ENCODE peak calls at places on chromosomes 7 and 10, in four cellular contexts. G is GM12878, C is H1, F is SK-N-SH. N is an unnamed sample.
A peak's percentile ranks its signal among the peaks of the same experiment; 100 is the strongest.

GRCh38 chr10:58424176-58424575 is 39.0 kb downstream of the TFAM start:
- DNase-seq in C (no peak), F (no peak), G (no peak), N (no peak)

GRCh38 chr7:104045183-104045582 is 55.7 kb upstream of the RELN start:
- DNase-seq in F (no peak), C (no peak), G (no peak), N (no peak)

GRCh38 chr7:44466300-44467216 is 23.9 kb downstream of the NUDCD3 start:
- DNase-seq in F (no peak), G (no peak), C (no peak), N (no peak)

GRCh38 chr7:11083214-11083568 is 109.5 kb downstream of the PHF14 start:
- DNase-seq in G (no peak), C (no peak), F (no peak), N (no peak)

GRCh38 chr10:87598700-87599099 is 61.0 kb upstream of the PAPSS2 start:
- DNase-seq in C (no peak), G (no peak), F (no peak), N (no peak)

GRCh38 chr7:85030893-85031292 is 156.0 kb downstream of the SEMA3D start:
- DNase-seq in G (no peak), C (no peak), F (peak; percentile 1), N (peak; percentile 5)

GRCh38 chr7:100545636-100546128 is 6.7 kb downstream of the AGFG2 start:
- DNase-seq in C (no peak), G (peak; percentile 83), F (peak; percentile 74), N (peak; percentile 95)

GRCh38 chr7:155872678-155873369 is 60.6 kb upstream of the SHH start:
- DNase-seq in G (no peak), C (peak; percentile 42), F (no peak), N (no peak)

GRCh38 chr10:43211030-43211429 is 55.8 kb downstream of the RASGEF1A start:
- DNase-seq in C (no peak), G (no peak), F (no peak), N (no peak)

GRCh38 chr7:102883098-102883860 is 29.5 kb upstream of the LRRC17 start:
- DNase-seq in G (no peak), F (no peak), C (no peak), N (no peak)

GRCh38 chr7:32255036-32255435 is 184.8 kb upstream of the PDE1C start:
- DNase-seq in F (no peak), G (no peak), C (no peak), N (no peak)

GRCh38 chr10:14353291-14353913 is 22.7 kb upstream of the FRMD4A start:
- DNase-seq in G (no peak), F (no peak), C (no peak), N (no peak)

GRCh38 chr10:70323143-70323696 is 39.4 kb upstream of the NPFFR1 start:
- DNase-seq in C (no peak), G (no peak), F (no peak), N (no peak)

GRCh38 chr7:149670288-149670687 is 103.1 kb downstream of the ZNF467 start:
- DNase-seq in G (no peak), C (no peak), F (peak; percentile 64), N (no peak)

GRCh38 chr7:25959168-25959734 is 192.7 kb upstream of the NFE2L3 start:
- DNase-seq in F (no peak), G (no peak), C (no peak), N (no peak)

GRCh38 chr10:53209941-53210611 is 437.5 kb upstream of the MBL2 start:
- DNase-seq in F (peak; percentile 27), C (no peak), G (no peak), N (peak; percentile 14)

GRCh38 chr7:28815928-28816373 is 142.2 kb downstream of the TRIL start:
- DNase-seq in F (no peak), G (peak; percentile 85), C (no peak), N (no peak)

GRCh38 chr10:52453501-52453900 is 139.4 kb downstream of the DKK1 start:
- DNase-seq in G (no peak), F (no peak), C (no peak), N (no peak)

GRCh38 chr7:87445897-87446296 is 29.6 kb downstream of the ABCB4 start:
- DNase-seq in G (peak; percentile 74), F (no peak), C (no peak), N (no peak)

DNA sequence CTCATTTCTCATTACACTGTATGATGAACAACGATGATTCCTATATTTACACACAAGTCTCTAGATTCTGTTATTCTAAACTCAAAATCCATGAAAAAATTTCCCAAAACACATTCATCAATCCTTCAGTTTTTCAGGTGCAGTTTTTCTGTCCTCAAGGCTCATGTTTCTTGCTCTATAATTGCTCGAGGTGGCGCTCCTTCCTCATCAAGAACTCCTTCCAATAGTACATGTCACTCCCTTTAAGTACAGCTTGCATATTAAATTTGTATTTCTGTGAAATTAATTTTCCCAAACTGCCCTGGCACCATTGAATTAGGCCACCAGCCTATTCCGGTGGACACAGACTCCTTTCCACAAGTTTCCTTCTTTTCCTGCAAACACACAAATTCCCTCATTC is 188.7 kb upstream of the MINDY3 start:
- DNase-seq in C (no peak), F (no peak), G (no peak), N (no peak)
- TF ChIP-seq TCF12 in C (no peak), F (no peak), G (no peak), N (no peak)

DNA sequence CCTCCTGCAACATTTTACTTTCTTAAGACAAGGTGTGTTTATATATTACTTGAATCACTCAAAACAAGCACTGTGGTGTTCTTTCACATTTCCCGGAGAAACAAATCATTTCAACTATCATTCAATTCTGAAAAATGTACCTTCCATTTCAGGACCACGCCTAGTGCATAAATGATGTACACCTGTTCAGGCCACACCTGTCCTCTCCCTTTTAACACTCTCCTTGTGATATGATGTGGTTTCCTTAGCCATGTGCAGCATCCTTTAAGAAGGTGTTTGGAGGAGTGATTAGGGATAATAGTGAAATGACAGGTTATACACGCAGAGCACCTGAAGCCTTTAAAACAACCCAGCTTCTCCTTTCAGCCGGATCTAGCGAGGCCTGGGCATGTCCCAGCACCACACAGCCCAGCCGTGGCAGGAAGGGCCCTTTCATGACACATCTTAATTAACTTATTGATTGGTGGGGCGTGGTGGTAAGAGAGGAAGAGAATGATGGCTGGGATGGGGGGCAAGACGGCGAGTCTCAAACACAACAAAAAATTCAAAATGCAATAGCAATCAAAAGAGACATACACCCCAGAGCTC is 26.9 kb downstream of the ABLIM1 start:
- DNase-seq in C (no peak), G (no peak), F (peak; percentile 22), N (no peak)
- TF ChIP-seq TCF12 in C (no peak), G (no peak), F (no peak), N (no peak)

GRCh38 chr10:108471420-108471819 is 1306.9 kb upstream of the SORCS1 start:
- DNase-seq in F (no peak), G (no peak), C (no peak), N (no peak)

GRCh38 chr10:108469940-108470339 is 1305.4 kb upstream of the SORCS1 start:
- DNase-seq in G (no peak), F (no peak), C (no peak), N (no peak)

GRCh38 chr10:108461976-108462375 is 1297.5 kb upstream of the SORCS1 start:
- DNase-seq in G (no peak), F (no peak), C (no peak), N (no peak)

DNA sequence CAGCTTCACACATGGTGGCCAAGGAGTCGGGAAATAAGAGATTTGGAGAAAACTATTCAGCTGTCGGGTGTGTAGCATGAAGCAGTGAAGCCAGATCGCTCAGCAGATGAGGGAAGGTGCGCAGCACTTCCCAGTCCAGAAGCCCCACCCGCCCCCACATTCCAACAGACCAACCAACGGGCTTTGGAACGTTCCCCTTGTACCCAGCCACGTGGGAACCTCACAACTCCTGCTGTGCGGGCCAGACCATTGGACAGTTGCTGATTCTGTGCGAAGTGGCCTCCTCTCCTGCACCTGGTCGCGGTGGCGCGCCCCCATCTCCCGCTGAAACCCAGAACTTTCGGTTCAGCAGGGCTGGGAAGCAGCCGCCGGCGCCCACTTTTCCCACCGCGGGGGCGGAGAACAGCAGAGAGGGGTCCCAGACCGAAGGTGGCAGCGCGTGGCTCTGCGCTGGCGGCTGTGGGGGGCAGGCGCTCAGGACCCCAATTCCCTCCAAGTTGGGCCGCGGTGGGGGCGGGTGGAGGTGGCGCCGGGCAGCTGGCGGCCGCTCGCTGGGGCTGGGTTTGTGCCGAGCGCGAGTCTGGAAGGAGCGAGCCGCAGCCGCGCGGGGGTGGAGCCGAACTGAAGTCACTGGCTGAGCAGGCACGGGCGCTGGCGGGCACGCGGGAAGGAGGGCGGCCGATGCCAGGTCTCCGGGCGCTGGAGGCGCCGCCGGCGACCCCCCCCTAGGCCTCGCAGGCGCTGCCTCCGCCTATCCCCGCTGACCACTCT is 1301.5 kb upstream of the SORCS1 start:
- DNase-seq in C (peak; percentile 69), G (no peak), F (peak; percentile 67), N (no peak)
- TF ChIP-seq TCF12 in C (no peak), G (no peak), F (no peak), N (no peak)

DNA sequence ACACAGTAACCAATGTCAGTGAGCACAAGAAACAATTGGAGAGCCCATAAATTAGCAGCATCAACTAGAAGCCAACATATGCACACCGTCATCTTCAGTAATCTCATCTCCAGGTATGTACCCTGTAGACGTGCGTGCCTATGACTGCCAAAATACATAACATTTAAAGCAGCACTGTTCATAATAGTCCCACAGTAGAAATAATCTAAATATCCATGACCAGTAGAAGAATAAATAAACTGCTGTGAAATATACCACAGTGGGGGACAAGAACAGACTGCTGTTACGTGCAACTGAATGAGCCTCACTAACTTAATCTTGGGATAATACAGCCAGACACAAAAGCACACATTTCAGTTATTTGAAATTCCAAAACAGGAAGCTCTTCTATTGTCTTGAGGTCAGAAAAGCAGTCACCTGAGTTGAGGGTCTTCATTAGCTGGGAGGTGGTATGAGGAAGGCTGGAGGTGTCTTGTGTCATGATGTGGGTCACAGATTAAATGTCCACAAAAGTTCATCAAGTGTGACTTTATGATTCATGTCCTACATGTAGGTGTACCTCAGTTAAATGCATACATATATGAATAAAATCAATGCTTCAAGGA is 454.2 kb upstream of the AKR1E2 start:
- DNase-seq in G (no peak), C (no peak), F (no peak), N (no peak)
- TF ChIP-seq TCF12 in G (no peak), C (no peak), F (no peak), N (no peak)

GRCh38 chr10:97760461-97761257 is 11.1 kb downstream of the SFRP5 start:
- DNase-seq in G (no peak), F (no peak), C (no peak), N (no peak)
- TF ChIP-seq TCF12 in G (no peak), F (no peak), C (no peak), N (no peak)

GRCh38 chr10:89426230-89426868 is 12.0 kb downstream of the IFIT5 start:
- DNase-seq in C (no peak), G (no peak), F (peak; percentile 53), N (peak; percentile 41)

GRCh38 chr10:89427629-89428028 is 13.3 kb downstream of the IFIT5 start:
- DNase-seq in G (no peak), F (no peak), C (no peak), N (no peak)

GRCh38 chr10:89428873-89429272 is 14.5 kb downstream of the IFIT5 start:
- DNase-seq in C (no peak), G (no peak), F (no peak), N (no peak)

GRCh38 chr10:89431977-89432376 is 17.6 kb downstream of the IFIT5 start:
- DNase-seq in C (no peak), F (no peak), G (no peak), N (peak; percentile 10)
- TF ChIP-seq TCF12 in C (no peak), F (no peak), G (no peak), N (no peak)

DNA sequence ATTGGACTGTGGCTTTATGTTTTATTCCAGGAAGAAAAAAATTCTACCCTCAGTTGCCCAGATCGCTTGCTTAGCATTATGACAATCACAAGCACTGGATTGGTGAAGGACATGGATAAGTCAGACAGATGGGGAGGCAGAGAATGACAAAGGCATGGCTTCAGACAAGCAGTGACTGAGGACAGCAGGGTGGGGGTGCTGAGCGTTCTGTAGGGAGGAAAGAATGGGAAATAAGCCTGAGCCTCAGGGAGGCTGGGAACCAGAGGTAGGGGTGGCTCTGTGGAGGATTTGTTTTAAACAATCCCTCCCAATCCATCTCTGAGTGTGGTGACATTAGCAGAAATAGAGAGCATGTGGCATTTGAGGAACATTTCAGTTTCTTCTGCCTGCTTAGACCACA is 896.9 kb downstream of the CCSER2 start:
- DNase-seq in F (no peak), G (no peak), C (no peak), N (no peak)
- TF ChIP-seq TCF12 in F (no peak), G (no peak), C (no peak), N (no peak)

N was measured in HepG2.